ENCODE peak calls at places on chromosomes 4 and X, in eight cellular contexts. F, S, I, X, G, Z, R and A are unnamed samples.

GRCh38 chr4:77172336-77172735 is 15.3 kb downstream of the CCNG2 start:
- DNase-seq in Z (no peak), S (no peak), I (no peak), G (no peak), R (no peak), F (no peak), X (peak), A (no peak)

GRCh38 chr4:82523179-82523578 is 38.6 kb downstream of the TMEM150C start:
- DNase-seq in G (no peak), X (no peak), Z (no peak), S (no peak), I (no peak), R (no peak), F (no peak), A (no peak)

GRCh38 chr4:24770111-24770584 is 25.2 kb upstream of the SOD3 start:
- DNase-seq in R (no peak), I (peak), S (no peak), F (no peak), Z (peak), X (peak), G (peak), A (no peak)

GRCh38 chr4:31100551-31100950 is 380.4 kb downstream of the PCDH7 start:
- DNase-seq in I (no peak), S (no peak), R (no peak), F (no peak), Z (no peak), G (no peak), X (no peak), A (no peak)

GRCh38 chr4:118845552-118846065 is 9.7 kb upstream of the SEC24D start:
- DNase-seq in I (no peak), G (no peak), R (no peak), S (no peak), F (no peak), Z (no peak), X (no peak), A (no peak)

GRCh38 chr4:128848461-128848860 is 39.0 kb downstream of the JADE1 start:
- DNase-seq in X (no peak), F (no peak), Z (no peak), R (no peak), G (no peak), I (no peak), S (no peak), A (no peak)

GRCh38 chrX:49876750-49877149 is 2.5 kb upstream of the USP27X start:
- DNase-seq in Z (no peak), R (no peak), F (no peak), G (no peak), I (peak), X (peak), S (no peak), A (peak)

GRCh38 chr4:112523764-112524505 is 8.0 kb upstream of the NEUROG2 start:
- DNase-seq in Z (peak), G (no peak), X (peak), F (peak), I (peak), S (peak), R (no peak), A (peak)

GRCh38 chr4:128635939-128636551 is 173.5 kb upstream of the JADE1 start:
- DNase-seq in S (no peak), X (peak), G (no peak), F (no peak), Z (no peak), I (peak), R (no peak), A (no peak)

GRCh38 chr4:87839309-87839946 is 6.7 kb downstream of the MEPE start:
- DNase-seq in Z (peak), R (no peak), I (peak), G (peak), X (peak), F (no peak), S (no peak), A (peak)

GRCh38 chr4:78058591-78059523 is 1.7 kb downstream of the FRAS1 start:
- DNase-seq in G (no peak), X (peak), F (peak), S (peak), I (peak), R (peak), Z (peak), A (peak)

GRCh38 chr4:138301536-138301935 is 59.4 kb upstream of the SLC7A11 start:
- DNase-seq in R (no peak), S (no peak), G (no peak), F (no peak), X (peak), I (no peak), Z (peak), A (no peak)

DNA sequence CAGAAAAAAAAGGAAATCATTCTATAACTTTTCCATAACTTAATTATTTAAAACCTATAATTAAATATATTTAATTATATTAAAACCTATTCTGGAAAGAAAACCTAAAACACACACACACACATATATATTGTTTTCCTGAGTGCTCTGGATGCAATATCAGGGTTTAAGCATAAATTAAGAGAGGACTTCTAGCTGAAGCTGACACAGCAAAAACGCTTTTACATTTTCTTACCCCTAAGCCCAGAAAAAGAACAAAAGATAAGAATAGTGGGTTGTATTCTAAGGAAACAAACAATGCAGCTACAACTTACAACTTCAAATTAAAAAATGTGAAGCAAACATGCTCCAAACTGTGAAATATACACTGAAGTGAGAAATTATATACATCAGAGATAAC is 52.3 kb downstream of the TMPRSS11B start:
- DNase-seq in G (no peak), S (no peak), Z (no peak), I (no peak), R (no peak), X (no peak), F (no peak), A (no peak)
- TF ChIP-seq CTCF in G (no peak), S (no peak), Z (no peak), I (no peak), R (no peak), X (no peak), F (no peak), A (no peak)

GRCh38 chr4:7871356-7871755 is 68.3 kb downstream of the AFAP1 start:
- DNase-seq in R (no peak), F (no peak), Z (no peak), I (no peak), G (no peak), X (no peak), S (no peak), A (no peak)

GRCh38 chr4:7868430-7868775 is 71.3 kb downstream of the AFAP1 start:
- DNase-seq in F (no peak), X (no peak), I (no peak), G (no peak), Z (no peak), S (no peak), R (no peak), A (no peak)

GRCh38 chr4:7867701-7868429 is 71.8 kb downstream of the AFAP1 start:
- DNase-seq in X (peak), S (no peak), I (no peak), R (no peak), G (no peak), F (no peak), Z (no peak), A (no peak)

GRCh38 chr4:7867191-7867590 is 72.5 kb downstream of the AFAP1 start:
- DNase-seq in F (no peak), R (no peak), Z (peak), G (no peak), S (no peak), X (no peak), I (no peak), A (no peak)

GRCh38 chr4:7868892-7869471 is 70.7 kb downstream of the AFAP1 start:
- DNase-seq in Z (no peak), G (no peak), R (no peak), I (no peak), S (no peak), F (no peak), X (no peak), A (no peak)
- TF ChIP-seq CTCF in Z (no peak), G (no peak), R (no peak), I (no peak), S (no peak), F (no peak), X (no peak), A (no peak)

GRCh38 chr4:143329985-143330384 is 6.7 kb upstream of the GAB1 start:
- DNase-seq in X (no peak), R (no peak), G (no peak), F (no peak), I (no peak), Z (no peak), S (no peak), A (no peak)
- TF ChIP-seq CTCF in X (no peak), R (no peak), G (no peak), F (no peak), I (peak), Z (no peak), S (no peak), A (no peak)

DNA sequence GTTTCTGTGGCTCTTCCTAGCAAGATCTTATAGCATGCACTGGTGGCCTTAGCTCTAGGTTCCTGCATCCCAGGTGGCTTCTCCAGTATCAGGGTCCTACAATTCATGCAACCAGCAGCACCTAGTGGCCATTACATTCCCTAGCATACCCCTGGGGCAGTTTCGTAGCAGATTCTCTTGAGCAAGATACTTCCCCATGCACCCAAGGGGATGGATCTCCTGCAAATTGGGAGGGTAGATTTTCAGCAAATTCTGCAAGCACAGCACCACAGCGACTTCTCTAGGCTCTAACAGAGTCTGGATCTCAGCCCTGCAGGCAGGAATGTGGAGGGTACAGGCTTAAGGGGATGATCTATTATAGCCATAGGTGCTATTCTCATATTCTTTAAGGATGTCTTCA is 13.1 kb upstream of the SLC9B1 start:
- DNase-seq in G (no peak), Z (peak), R (no peak), F (no peak), X (peak), I (peak), S (no peak), A (no peak)
- TF ChIP-seq CTCF in G (no peak), Z (peak), R (peak), F (peak), X (peak), I (peak), S (no peak), A (peak)

GRCh38 chr4:6228158-6229067 is 28.1 kb upstream of the JAKMIP1 start:
- DNase-seq in I (no peak), G (no peak), S (no peak), X (no peak), F (no peak), R (no peak), Z (peak), A (no peak)
- TF ChIP-seq CTCF in I (no peak), G (no peak), S (no peak), X (no peak), F (no peak), R (no peak), Z (no peak), A (no peak)